ENCODE peak calls at places on chromosome 13, in five cellular contexts. V is astrocyte of the cerebellum, D is cardiac fibroblast, P is ovary, R is heart right ventricle. J is an unnamed sample.

GRCh38 chr13:91017669-91018053 is 329.8 kb upstream of the MIR17HG start:
- DNase-seq in V (no peak), D (peak; percentile 5), P (no peak), R (no peak), J (no peak)

GRCh38 chr13:113915786-113916329 is 52.0 kb upstream of the GAS6 start:
- DNase-seq in V (no peak), D (no peak), P (no peak), R (no peak), J (no peak)

GRCh38 chr13:27728271-27728670 is 64.0 kb upstream of the GSX1 start:
- DNase-seq in V (no peak), D (peak; percentile 2), P (no peak), R (no peak), J (no peak)

GRCh38 chr13:66933527-66933926 is 296.6 kb downstream of the PCDH9 start:
- DNase-seq in V (no peak), D (no peak), P (no peak), R (no peak), J (no peak)

GRCh38 chr13:25733061-25733491 is 318.7 kb downstream of the SHISA2 start:
- DNase-seq in V (peak; percentile 65), D (peak; percentile 41), P (no peak), R (no peak), J (no peak)

GRCh38 chr13:29476046-29476445 is 119.4 kb downstream of the SLC7A1 start:
- DNase-seq in V (no peak), D (no peak), P (no peak), R (no peak), J (no peak)

GRCh38 chr13:109155301-109155761 is 525.9 kb downstream of the MYO16 start:
- DNase-seq in V (peak; percentile 31), D (peak; percentile 78), P (no peak), R (no peak), J (no peak)

GRCh38 chr13:85170372-85170771 is 628.8 kb downstream of the SLITRK6 start:
- DNase-seq in V (no peak), D (no peak), P (no peak), R (no peak), J (no peak)

GRCh38 chr13:44575035-44575434 is 1.1 kb downstream of the TSC22D1 start:
- DNase-seq in V (no peak), D (no peak), P (no peak), R (no peak), J (no peak)

GRCh38 chr13:48492123-48493075 is 40.5 kb downstream of the RCBTB2 start:
- DNase-seq in V (no peak), D (peak; percentile 80), P (peak; percentile 69), R (peak; percentile 79), J (no peak)

GRCh38 chr13:109576331-109576813 is 210.0 kb downstream of the IRS2 start:
- DNase-seq in V (no peak), D (peak; percentile 60), P (no peak), R (no peak), J (no peak)

GRCh38 chr13:60623131-60623530 is 226.1 kb downstream of the TDRD3 start:
- DNase-seq in V (no peak), D (no peak), P (no peak), R (no peak), J (no peak)

GRCh38 chr13:98206946-98207345 is 29.9 kb upstream of the RNF113B start:
- DNase-seq in V (peak; percentile 84), D (peak; percentile 82), P (no peak), R (no peak), J (no peak)

GRCh38 chr13:65594255-65594654 is 1635.9 kb downstream of the PCDH9 start:
- DNase-seq in V (peak; percentile 87), D (peak; percentile 67), P (no peak), R (no peak), J (no peak)

GRCh38 chr13:93079294-93079693 is 147.3 kb upstream of the GPC6 start:
- DNase-seq in V (peak; percentile 42), D (peak; percentile 43), P (no peak), R (no peak), J (no peak)

GRCh38 chr13:109989686-109990085 is 203.3 kb upstream of the IRS2 start:
- DNase-seq in V (no peak), D (peak; percentile 61), P (no peak), R (no peak), J (no peak)

GRCh38 chr13:30927595-30927994 is 4.9 kb upstream of the TEX26 start:
- DNase-seq in V (no peak), D (peak; percentile 51), P (no peak), R (no peak), J (no peak)

GRCh38 chr13:112781881-112782361 is 92.1 kb downstream of the ATP11A start:
- DNase-seq in V (no peak), D (no peak), P (no peak), R (peak; percentile 63), J (no peak)

GRCh38 chr13:50599927-50600326 is 243.6 kb downstream of the DLEU7 start:
- DNase-seq in V (no peak), D (no peak), P (no peak), R (no peak), J (no peak)

GRCh38 chr13:113918981-113919646 is 54.8 kb downstream of the C13orf46 start:
- DNase-seq in V (no peak), D (no peak), P (peak; percentile 4), R (no peak), J (no peak)

GRCh38 chr13:109818136-109818535 is 31.8 kb upstream of the IRS2 start:
- DNase-seq in V (no peak), D (no peak), P (no peak), R (no peak), J (no peak)

GRCh38 chr13:28385362-28385761 is 109.6 kb downstream of the FLT1 start:
- DNase-seq in V (no peak), D (no peak), P (no peak), R (no peak), J (no peak)

GRCh38 chr13:35964764-35965163 is 166.4 kb downstream of the DCLK1 start:
- DNase-seq in V (no peak), D (peak; percentile 83), P (no peak), R (no peak), J (no peak)

GRCh38 chr13:30438286-30438685 is 16.0 kb downstream of the UBE2L5 start:
- DNase-seq in V (no peak), D (no peak), P (no peak), R (no peak), J (no peak)

GRCh38 chr13:51437550-51438127 is 15.2 kb downstream of the INTS6 start:
- DNase-seq in V (no peak), D (no peak), P (no peak), R (no peak), J (no peak)

GRCh38 chr13:22757530-22758120 is 423.2 kb upstream of the SGCG start:
- DNase-seq in V (peak; percentile 4), D (peak; percentile 5), P (no peak), R (no peak), J (no peak)

GRCh38 chr13:79995334-79995733 is 345.6 kb downstream of the SPRY2 start:
- DNase-seq in V (peak; percentile 89), D (peak; percentile 85), P (no peak), R (no peak), J (no peak)

GRCh38 chr13:75372517-75372916 is 109.5 kb downstream of the TBC1D4 start:
- DNase-seq in V (no peak), D (peak; percentile 77), P (no peak), R (no peak), J (peak; percentile 20)

GRCh38 chr13:60463787-60464186 is 66.8 kb downstream of the TDRD3 start:
- DNase-seq in V (no peak), D (no peak), P (no peak), R (no peak), J (no peak)

GRCh38 chr13:74202129-74202528 is 67.9 kb upstream of the KLF12 start:
- DNase-seq in V (no peak), D (no peak), P (no peak), R (no peak), J (no peak)

GRCh38 chr13:80204642-80205041 is 136.3 kb downstream of the SPRY2 start:
- DNase-seq in V (no peak), D (no peak), P (no peak), R (no peak), J (no peak)

GRCh38 chr13:75959861-75960481 is 323.8 kb downstream of the LMO7 start:
- DNase-seq in V (peak; percentile 3), D (no peak), P (no peak), R (no peak), J (no peak)

GRCh38 chr13:77595166-77595810 is 59.8 kb downstream of the SCEL start:
- DNase-seq in V (no peak), D (no peak), P (no peak), R (no peak), J (no peak)

GRCh38 chr13:58018020-58018419 is 386.5 kb downstream of the PCDH17 start:
- DNase-seq in V (no peak), D (no peak), P (no peak), R (no peak), J (no peak)